ENCODE peak calls at places on chromosomes 16 and 17, in six cellular contexts. Q is K562, T is HepG2, A is GM23338, P is H1, W is GM12878. K is an unnamed sample.

GRCh38 chr16:72061564-72061963 is 1.5 kb upstream of the HPR start:
- DNase-seq in Q (no peak), T (no peak), A (no peak), P (no peak), W (no peak), K (no peak)

GRCh38 chr16:10037771-10038170 is 144.5 kb downstream of the GRIN2A start:
- DNase-seq in Q (no peak), T (no peak), A (no peak), P (no peak), W (no peak), K (no peak)

GRCh38 chr17:49487202-49487601 is 7.9 kb upstream of the NGFR start:
- DNase-seq in Q (no peak), T (no peak), A (peak), P (no peak), W (no peak), K (peak)

GRCh38 chr16:59683709-59684108 is 949.6 kb upstream of the GOT2 start:
- DNase-seq in Q (no peak), T (no peak), A (no peak), P (no peak), W (no peak), K (no peak)

GRCh38 chr16:84941916-84942315 is 69.4 kb downstream of the ZDHHC7 start:
- DNase-seq in Q (no peak), T (no peak), A (no peak), P (no peak), W (no peak), K (no peak)

GRCh38 chr17:70752966-70753467 is 583.7 kb downstream of the KCNJ2 start:
- DNase-seq in Q (no peak), T (no peak), A (no peak), P (no peak), W (no peak), K (no peak)

GRCh38 chr17:82006468-82007227 is 16.0 kb downstream of the CENPX start:
- DNase-seq in Q (no peak), T (no peak), A (no peak), P (no peak), W (no peak), K (no peak)

GRCh38 chr16:11224894-11225676 is 30.9 kb downstream of the SOCS1 start:
- DNase-seq in Q (no peak), T (no peak), A (no peak), P (no peak), W (peak), K (no peak)

GRCh38 chr16:48542966-48543365 is 67.0 kb downstream of the N4BP1 start:
- DNase-seq in Q (no peak), T (no peak), A (no peak), P (no peak), W (no peak), K (no peak)

GRCh38 chr16:48541108-48541786 is 68.7 kb downstream of the N4BP1 start:
- DNase-seq in Q (no peak), T (no peak), A (no peak), P (peak), W (no peak), K (no peak)

GRCh38 chr16:48540222-48540900 is 69.6 kb downstream of the N4BP1 start:
- DNase-seq in Q (no peak), T (no peak), A (no peak), P (peak), W (no peak), K (no peak)

GRCh38 chr16:48539485-48540221 is 70.3 kb downstream of the N4BP1 start:
- DNase-seq in Q (no peak), T (no peak), A (no peak), P (peak), W (no peak), K (no peak)

DNA sequence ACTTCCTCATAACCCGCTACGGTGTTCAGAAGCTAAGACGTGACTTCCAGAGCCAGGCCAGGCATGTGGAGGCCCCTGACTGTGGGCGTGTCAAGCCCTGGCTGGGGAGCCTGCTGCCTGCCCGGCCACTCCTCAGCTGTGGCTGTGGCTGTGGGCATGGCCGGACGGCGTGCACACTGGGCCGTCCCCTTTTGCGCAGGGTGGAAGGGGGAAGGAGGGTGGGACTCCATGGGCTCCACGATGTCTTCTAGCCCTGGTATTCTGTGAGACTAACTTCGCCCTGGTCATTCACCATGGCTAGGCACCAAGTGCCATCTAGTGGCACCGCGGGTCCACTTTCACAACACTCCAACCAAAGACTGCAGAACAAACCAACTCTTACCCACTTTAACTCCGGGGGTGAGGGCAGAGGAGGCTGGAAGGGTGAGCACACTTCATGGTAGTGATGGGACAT is 67.9 kb downstream of the N4BP1 start:
- DNase-seq in Q (no peak), T (no peak), A (peak), P (no peak), W (no peak), K (no peak)
- TF ChIP-seq CREB1 in Q (no peak), T (no peak), A (no peak), P (no peak), W (no peak), K (no peak)

GRCh38 chr16:3641801-3642396 is 12.6 kb upstream of the DNASE1 start:
- DNase-seq in Q (no peak), T (no peak), A (no peak), P (peak), W (no peak), K (peak)

GRCh38 chr16:3640632-3641501 is 13.6 kb upstream of the DNASE1 start:
- DNase-seq in Q (peak), T (no peak), A (no peak), P (peak), W (no peak), K (peak)

GRCh38 chr16:3642397-3643094 is 11.9 kb upstream of the DNASE1 start:
- DNase-seq in Q (peak), T (no peak), A (no peak), P (peak), W (no peak), K (peak)

GRCh38 chr16:3645108-3645503 is 9.4 kb upstream of the DNASE1 start:
- DNase-seq in Q (no peak), T (no peak), A (no peak), P (no peak), W (no peak), K (no peak)

GRCh38 chr16:3643095-3643730 is 11.3 kb upstream of the DNASE1 start:
- DNase-seq in Q (peak), T (no peak), A (no peak), P (peak), W (no peak), K (no peak)
- TF ChIP-seq CREB1 in Q (no peak), T (no peak), A (no peak), P (no peak), W (no peak), K (no peak)

GRCh38 chr17:16046966-16047365 is 47.3 kb downstream of the TTC19 start:
- DNase-seq in Q (no peak), T (no peak), A (no peak), P (no peak), W (no peak), K (no peak)

GRCh38 chr17:16048797-16049449 is 49.3 kb downstream of the TTC19 start:
- DNase-seq in Q (no peak), T (no peak), A (no peak), P (no peak), W (no peak), K (no peak)

GRCh38 chr17:16040710-16041251 is 41.2 kb downstream of the TTC19 start:
- DNase-seq in Q (no peak), T (peak), A (no peak), P (no peak), W (no peak), K (no peak)

DNA sequence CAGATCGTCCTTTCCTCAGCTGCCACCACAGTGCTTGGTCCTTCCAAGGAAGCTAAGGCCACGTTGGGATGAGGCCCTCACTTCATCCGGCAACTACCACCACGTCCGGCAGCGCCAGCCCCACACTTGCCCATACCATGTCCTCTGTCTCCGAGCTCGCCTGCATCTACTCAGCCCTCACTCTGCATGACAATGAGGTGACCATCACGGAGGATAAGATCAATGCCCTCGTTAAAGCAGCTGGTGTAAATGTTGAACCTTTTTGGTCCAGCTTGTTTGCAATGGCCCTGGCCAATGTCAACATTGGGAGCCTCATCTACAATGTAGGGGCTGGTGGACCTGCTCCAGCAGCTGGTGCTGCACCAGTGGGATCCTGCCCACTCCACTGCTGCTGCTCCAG is 44.9 kb downstream of the TTC19 start:
- DNase-seq in Q (no peak), T (no peak), A (peak), P (no peak), W (no peak), K (peak)
- TF ChIP-seq CREB1 in Q (no peak), T (no peak), A (no peak), P (no peak), W (no peak), K (no peak)

DNA sequence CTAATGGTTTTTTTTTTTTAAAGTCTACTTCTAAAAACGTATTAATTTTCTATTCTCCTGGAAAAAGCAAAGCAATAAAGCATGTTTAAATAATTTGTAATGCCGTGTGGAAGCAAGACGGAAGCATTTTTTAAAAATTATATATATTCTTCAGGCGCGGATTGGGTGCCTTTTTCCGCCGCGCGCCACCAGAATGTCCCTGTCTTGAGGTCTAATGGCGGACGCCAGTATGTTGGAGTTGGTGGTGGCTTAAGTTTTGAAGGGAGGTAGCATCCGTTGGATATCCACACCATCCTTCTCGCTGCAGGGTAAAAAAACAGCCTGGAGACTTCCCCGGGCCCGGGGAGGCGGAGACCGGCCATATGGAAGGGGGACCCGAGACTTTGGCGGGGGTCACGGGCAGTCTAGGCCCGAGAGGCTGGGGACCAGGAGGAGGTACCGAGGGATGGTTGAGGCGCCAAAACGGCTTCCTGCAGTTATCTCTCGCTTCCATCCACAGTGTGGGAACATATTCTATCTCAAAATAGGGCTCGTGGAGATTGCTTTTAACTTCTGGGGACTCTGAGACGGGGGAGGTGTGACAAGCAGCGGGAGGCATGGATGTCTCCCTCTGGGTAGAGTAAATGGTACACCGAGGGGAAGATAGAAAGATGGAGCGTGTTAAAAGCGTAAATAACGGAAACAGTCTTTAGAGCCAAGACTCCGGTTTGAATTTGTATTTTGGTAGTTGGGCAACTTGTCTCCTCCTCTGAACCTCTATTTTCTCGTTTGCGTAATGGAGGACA is at the start of gene SF3B3:
- DNase-seq in Q (peak), T (peak), A (peak), P (peak), W (no peak), K (peak)
- TF ChIP-seq CREB1 in Q (no peak), T (peak), A (no peak), P (no peak), W (peak), K (no peak)

GRCh38 chr16:49281843-49282642 is 405 bp upstream of the CBLN1 start:
- DNase-seq in Q (peak), T (no peak), A (peak), P (peak), W (no peak), K (peak)

GRCh38 chr16:49281481-49281842 is at the start of gene CBLN1:
- DNase-seq in Q (no peak), T (no peak), A (no peak), P (no peak), W (no peak), K (no peak)

GRCh38 chr16:49283376-49284049 is 1.9 kb upstream of the CBLN1 start:
- DNase-seq in Q (no peak), T (no peak), A (no peak), P (no peak), W (no peak), K (no peak)

GRCh38 chr16:49280861-49281331 is 742 bp downstream of the CBLN1 start:
- DNase-seq in Q (no peak), T (no peak), A (no peak), P (peak), W (no peak), K (no peak)

DNA sequence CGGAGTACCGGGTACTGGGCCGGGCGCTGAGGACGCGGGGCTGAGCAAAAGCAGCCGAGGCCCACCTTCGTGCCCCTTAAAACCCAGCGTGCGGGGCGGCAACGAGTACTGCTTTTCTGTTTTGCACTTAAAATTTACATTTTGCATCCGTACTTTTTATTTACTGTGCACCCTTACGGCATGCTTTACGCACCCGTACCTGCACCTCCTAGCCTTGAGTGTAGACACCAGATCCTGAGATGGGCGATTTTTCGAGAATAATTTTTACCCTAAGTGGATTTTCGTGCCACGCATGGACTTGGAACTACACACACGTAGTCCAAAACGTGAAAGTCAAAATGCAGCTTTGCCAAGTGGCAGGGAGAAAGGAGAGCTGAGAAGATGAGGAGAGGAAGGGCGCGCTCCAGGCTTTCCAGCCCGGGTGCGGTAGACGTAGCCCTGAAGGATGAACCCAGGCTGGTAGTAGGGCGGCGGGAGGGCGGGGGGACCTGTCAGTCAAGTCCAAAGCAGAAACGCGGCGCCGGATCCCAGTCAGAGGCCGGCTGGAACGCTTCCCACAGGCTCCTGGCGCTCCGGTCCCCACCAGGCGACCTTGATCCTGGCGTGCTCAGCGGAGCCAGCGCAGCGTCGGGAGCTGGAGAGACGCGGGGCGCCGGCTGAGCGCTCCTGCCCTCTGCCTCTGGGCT is 1.2 kb upstream of the CBLN1 start:
- DNase-seq in Q (no peak), T (peak), A (peak), P (peak), W (no peak), K (peak)
- TF ChIP-seq CREB1 in Q (no peak), T (no peak), A (no peak), P (no peak), W (no peak), K (no peak)

GRCh38 chr17:43720311-43721060 is 38.1 kb downstream of the SOST start:
- DNase-seq in Q (peak), T (peak), A (peak), P (peak), W (no peak), K (peak)

GRCh38 chr17:43722921-43723665 is 35.5 kb downstream of the SOST start:
- DNase-seq in Q (no peak), T (no peak), A (no peak), P (no peak), W (no peak), K (no peak)

GRCh38 chr17:43719578-43719977 is 39.0 kb downstream of the SOST start:
- DNase-seq in Q (no peak), T (no peak), A (no peak), P (no peak), W (no peak), K (no peak)

GRCh38 chr17:43722269-43722619 is 36.3 kb downstream of the SOST start:
- DNase-seq in Q (no peak), T (no peak), A (no peak), P (no peak), W (no peak), K (no peak)

GRCh38 chr17:43721537-43722268 is 36.9 kb downstream of the SOST start:
- DNase-seq in Q (no peak), T (no peak), A (no peak), P (no peak), W (no peak), K (no peak)
- TF ChIP-seq CREB1 in Q (no peak), T (no peak), A (no peak), P (no peak), W (no peak), K (no peak)

DNA sequence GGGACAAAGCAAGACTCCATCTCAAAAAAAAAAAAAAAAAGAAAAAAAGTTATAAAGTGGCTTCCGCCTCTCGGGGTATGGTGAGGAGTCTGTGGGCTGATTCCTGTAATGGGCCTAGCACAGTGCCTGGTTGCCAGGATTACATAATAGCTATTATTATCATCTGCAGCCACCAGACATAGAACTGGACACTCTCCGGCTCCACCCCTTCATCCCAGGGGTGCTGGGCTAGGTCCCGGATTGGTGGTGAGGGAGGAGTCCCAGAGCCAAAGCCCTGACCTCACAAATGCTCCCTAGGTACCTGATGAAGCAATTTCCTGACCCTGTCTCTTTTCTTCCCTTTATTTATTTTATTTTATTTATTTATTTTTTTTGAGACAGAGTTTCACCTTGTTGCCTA is 11.6 kb upstream of the ADGRG1 start:
- DNase-seq in Q (no peak), T (no peak), A (no peak), P (peak), W (no peak), K (no peak)
- TF ChIP-seq CREB1 in Q (no peak), T (no peak), A (no peak), P (no peak), W (no peak), K (no peak)

K was measured in WTC11.